ENCODE peak calls at places on chromosomes 5 and 9, in six cellular contexts. F is NCI-H774; T is activated CD4-positive, alpha-beta T cell treated with anti-CD3 and anti-CD28 coated beads for 36 hours; Q is uterus; M is activated B cell treated with CpG ODN at 0.5 μM for 24 hours; L is GM12865. S is an unnamed sample.

GRCh38 chr5:13944564-13945195 is at the start of gene DNAH5:
- DNase-seq in F (peak; percentile 84), L (no peak), T (no peak), Q (no peak), M (no peak), S (no peak)

GRCh38 chr5:107504424-107504823 is 166.3 kb downstream of the EFNA5 start:
- DNase-seq in T (no peak), Q (no peak), L (no peak), F (no peak), M (no peak), S (no peak)

GRCh38 chr9:115220339-115221009 is 102.5 kb upstream of the TNC start:
- DNase-seq in M (no peak), L (no peak), Q (no peak), F (no peak), T (no peak), S (no peak)

GRCh38 chr5:54570923-54571322 is 53.4 kb downstream of the SNX18 start:
- DNase-seq in L (no peak), F (no peak), M (no peak), T (no peak), Q (peak; percentile 21), S (no peak)

GRCh38 chr9:91571036-91571435 is 147.4 kb upstream of the NFIL3 start:
- DNase-seq in L (no peak), T (no peak), F (no peak), Q (no peak), M (no peak), S (no peak)

GRCh38 chr9:26863074-26863473 is 29.5 kb downstream of the CAAP1 start:
- DNase-seq in M (no peak), T (no peak), L (no peak), Q (no peak), F (no peak), S (no peak)

GRCh38 chr5:157541452-157542118 is 34.0 kb downstream of the ADAM19 start:
- DNase-seq in T (peak; percentile 30), M (no peak), F (no peak), L (peak; percentile 29), Q (no peak), S (no peak)

GRCh38 chr5:198941-199820 is 7.9 kb downstream of the LRRC14B start:
- DNase-seq in M (no peak), Q (no peak), F (no peak), T (no peak), L (no peak), S (no peak)

GRCh38 chr5:62327627-62328026 is 21.6 kb downstream of the KIF2A start:
- DNase-seq in Q (no peak), M (no peak), T (no peak), L (no peak), F (no peak), S (no peak)

GRCh38 chr5:134526483-134527155 is 1.1 kb downstream of the JADE2 start:
- DNase-seq in T (peak; percentile 92), M (peak; percentile 71), Q (peak; percentile 78), L (peak; percentile 83), F (peak; percentile 77), S (no peak)

GRCh38 chr5:11925701-11926100 is 21.5 kb upstream of the CTNND2 start:
- DNase-seq in Q (no peak), F (no peak), M (no peak), L (no peak), T (no peak), S (no peak)

GRCh38 chr5:61023131-61023530 is 78.1 kb downstream of the NDUFAF2 start:
- DNase-seq in Q (no peak), T (no peak), F (no peak), L (no peak), M (no peak), S (no peak)

GRCh38 chr5:71533614-71534013 is 53.5 kb upstream of the MCCC2 start:
- DNase-seq in M (no peak), T (no peak), L (peak; percentile 57), F (no peak), Q (no peak), S (peak; percentile 5)

GRCh38 chr5:138011991-138012390 is 20.9 kb downstream of the FAM13B start:
- DNase-seq in L (no peak), M (no peak), Q (no peak), F (no peak), T (no peak), S (no peak)

GRCh38 chr5:135584918-135585317 is 6.1 kb upstream of the CXCL14 start:
- DNase-seq in T (no peak), F (no peak), M (no peak), L (no peak), Q (no peak), S (no peak)

GRCh38 chr5:23007226-23007625 is 154.1 kb upstream of the CDH12 start:
- DNase-seq in M (no peak), T (no peak), Q (no peak), L (no peak), F (no peak), S (no peak)

GRCh38 chr9:89143266-89143665 is 35.4 kb downstream of the SHC3 start:
- DNase-seq in L (no peak), Q (no peak), T (no peak), M (no peak), F (no peak), S (no peak)

GRCh38 chr9:75539558-75539957 is 350.9 kb upstream of the PCSK5 start:
- DNase-seq in L (no peak), Q (no peak), F (no peak), M (no peak), T (no peak), S (no peak)

GRCh38 chr9:136306691-136307208 is 2.9 kb upstream of the CCDC187 start:
- DNase-seq in T (peak; percentile 24), M (no peak), L (no peak), F (no peak), Q (no peak), S (no peak)

GRCh38 chr9:126516936-126517750 is 96.6 kb upstream of the LMX1B start:
- DNase-seq in F (peak; percentile 48), T (peak; percentile 76), M (peak; percentile 43), L (no peak), Q (no peak), S (no peak)

GRCh38 chr9:73200694-73201432 is 49.2 kb downstream of the ANXA1 start:
- DNase-seq in L (peak; percentile 18), T (no peak), Q (no peak), F (peak; percentile 55), M (no peak), S (no peak)

S was measured in GM12864.